ENCODE peak calls at places on chromosomes 3 and 15, in ten cellular contexts. I is cardiac fibroblast, K is osteoblast, C is PC-3, B is suprapubic skin, O is fibroblast of villous mesenchyme, E is lower lobe of right lung, G is HFF-Myc, N is psoas muscle, D is spleen. Z is an unnamed sample.

GRCh38 chr15:67120839-67121540 is 55.6 kb downstream of the SMAD3 start:
- DNase-seq in I (peak), K (peak), C (peak), B (peak), O (peak), E (peak), G (no peak), N (peak), D (peak), Z (peak)

GRCh38 chr3:8755564-8756237 is 13.7 kb downstream of the OXTR start:
- DNase-seq in I (peak), K (peak), C (peak), B (peak), O (peak), E (no peak), G (no peak), N (no peak), D (no peak), Z (no peak)

GRCh38 chr3:53254810-53255359 is 937 bp downstream of the TKT start:
- DNase-seq in I (peak), K (peak), C (peak), B (no peak), O (peak), E (peak), G (no peak), N (peak), D (peak), Z (peak)

GRCh38 chr15:39629376-39629775 is 48.5 kb downstream of the THBS1 start:
- DNase-seq in I (peak), K (no peak), C (peak), B (no peak), O (no peak), E (no peak), G (no peak), N (no peak), D (no peak), Z (no peak)

GRCh38 chr3:43649365-43649968 is 27.7 kb upstream of the ANO10 start:
- DNase-seq in I (no peak), K (no peak), C (no peak), B (no peak), O (no peak), E (no peak), G (no peak), N (no peak), D (no peak), Z (no peak)

GRCh38 chr3:184746131-184747120 is 34.6 kb upstream of the MAGEF1 start:
- DNase-seq in I (no peak), K (no peak), C (no peak), B (no peak), O (no peak), E (no peak), G (no peak), N (no peak), D (peak), Z (no peak)

GRCh38 chr3:33858131-33858530 is 59.7 kb downstream of the PDCD6IP start:
- DNase-seq in I (no peak), K (no peak), C (peak), B (no peak), O (peak), E (no peak), G (no peak), N (no peak), D (no peak), Z (no peak)

GRCh38 chr15:77749236-77749997 is 116.7 kb upstream of the LINGO1 start:
- DNase-seq in I (no peak), K (peak), C (no peak), B (no peak), O (no peak), E (no peak), G (no peak), N (no peak), D (no peak), Z (no peak)

GRCh38 chr15:40768492-40769309 is 1.1 kb upstream of the C15orf62 start:
- DNase-seq in I (no peak), K (no peak), C (no peak), B (no peak), O (no peak), E (peak), G (no peak), N (no peak), D (peak), Z (no peak)

GRCh38 chr15:85625856-85626255 is 168.9 kb downstream of the KLHL25 start:
- DNase-seq in I (peak), K (no peak), C (no peak), B (no peak), O (peak), E (no peak), G (no peak), N (no peak), D (no peak), Z (no peak)

GRCh38 chr15:84863480-84864428 is 20.7 kb upstream of the SLC28A1 start:
- DNase-seq in I (peak), K (peak), C (no peak), B (no peak), O (peak), E (no peak), G (no peak), N (no peak), D (no peak), Z (no peak)

GRCh38 chr3:32004111-32004790 is 22.7 kb downstream of the ZNF860 start:
- DNase-seq in I (no peak), K (no peak), C (peak), B (no peak), O (no peak), E (no peak), G (no peak), N (no peak), D (no peak), Z (no peak)

GRCh38 chr15:77821188-77821958 is 188.7 kb upstream of the LINGO1 start:
- DNase-seq in I (peak), K (peak), C (peak), B (no peak), O (peak), E (no peak), G (peak), N (no peak), D (no peak), Z (peak)

GRCh38 chr3:172666873-172667694 is 43.8 kb downstream of the NCEH1 start:
- DNase-seq in I (peak), K (no peak), C (peak), B (peak), O (peak), E (no peak), G (peak), N (peak), D (no peak), Z (peak)

GRCh38 chr3:172666181-172666872 is 44.5 kb downstream of the NCEH1 start:
- DNase-seq in I (peak), K (no peak), C (no peak), B (no peak), O (no peak), E (no peak), G (no peak), N (no peak), D (no peak), Z (no peak)
- H3K4me3 ChIP-seq in I (no peak), K (no peak), C (no peak), B (no peak), O (no peak), E (peak), G (no peak), N (no peak), D (no peak), Z (no peak)

GRCh38 chr3:117964814-117965213 is 1069.8 kb downstream of the IGSF11 start:
- DNase-seq in I (no peak), K (no peak), C (no peak), B (no peak), O (no peak), E (no peak), G (no peak), N (no peak), D (no peak), Z (no peak)
- TF ChIP-seq CTCF in I (no peak), K (no peak), C (no peak), B (no peak), O (no peak), E (no peak), G (no peak), N (no peak), D (no peak), Z (no peak)

GRCh38 chr3:172512363-172512762 is 10.9 kb downstream of the TNFSF10 start:
- DNase-seq in I (peak), K (no peak), C (no peak), B (no peak), O (peak), E (peak), G (no peak), N (peak), D (peak), Z (peak)
- H3K4me3 ChIP-seq in I (no peak), K (no peak), C (no peak), B (no peak), O (no peak), E (no peak), G (no peak), N (no peak), D (no peak), Z (no peak)

DNA sequence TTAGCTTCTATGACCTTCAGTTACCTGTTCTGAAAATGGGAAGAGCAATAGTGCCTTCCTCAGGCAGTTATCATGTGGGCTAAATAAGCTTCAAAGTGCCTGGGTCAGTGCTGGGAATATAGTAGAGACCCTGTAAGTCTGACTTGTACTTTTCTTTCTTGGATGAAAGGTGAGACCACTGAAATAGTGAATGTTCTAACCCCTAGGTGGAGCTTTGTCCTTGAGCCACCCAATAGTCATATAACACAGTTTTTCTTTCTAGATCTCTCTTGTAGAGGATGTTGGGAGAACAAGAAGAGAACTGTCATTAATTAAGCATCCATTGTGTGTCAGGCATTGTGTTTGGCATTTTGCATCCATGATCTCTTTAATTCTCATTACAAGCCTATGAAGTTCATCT is 13.0 kb upstream of the BFSP2 start:
- DNase-seq in I (no peak), K (no peak), C (no peak), B (no peak), O (no peak), E (no peak), G (no peak), N (no peak), D (no peak), Z (no peak)
- TF ChIP-seq CTCF in I (no peak), K (peak), C (no peak), B (no peak), O (no peak), E (no peak), G (no peak), N (no peak), D (no peak), Z (no peak)

DNA sequence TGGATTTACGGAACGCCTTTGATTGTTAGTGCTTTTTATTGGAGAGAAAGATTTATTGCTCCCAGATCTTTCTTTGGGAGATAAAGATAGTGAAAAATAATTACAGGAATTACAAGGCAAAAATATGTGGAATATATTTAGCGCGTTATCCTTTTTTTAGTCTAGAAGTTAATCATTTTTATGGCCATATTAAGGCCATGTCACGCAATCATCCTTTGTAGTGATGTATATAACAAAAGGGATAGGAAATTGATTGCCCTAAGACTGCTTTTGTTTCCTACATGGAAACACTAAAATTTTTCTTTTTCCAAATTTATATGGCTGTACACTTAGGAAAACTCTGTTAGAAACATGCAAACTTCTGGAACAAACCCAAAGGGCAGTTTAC is 1.5 kb downstream of the TRPC1 start:
- DNase-seq in I (no peak), K (no peak), C (no peak), B (no peak), O (peak), E (no peak), G (no peak), N (no peak), D (no peak), Z (no peak)
- H3K4me3 ChIP-seq in I (peak), K (peak), C (peak), B (peak), O (peak), E (peak), G (peak), N (peak), D (no peak), Z (peak)

DNA sequence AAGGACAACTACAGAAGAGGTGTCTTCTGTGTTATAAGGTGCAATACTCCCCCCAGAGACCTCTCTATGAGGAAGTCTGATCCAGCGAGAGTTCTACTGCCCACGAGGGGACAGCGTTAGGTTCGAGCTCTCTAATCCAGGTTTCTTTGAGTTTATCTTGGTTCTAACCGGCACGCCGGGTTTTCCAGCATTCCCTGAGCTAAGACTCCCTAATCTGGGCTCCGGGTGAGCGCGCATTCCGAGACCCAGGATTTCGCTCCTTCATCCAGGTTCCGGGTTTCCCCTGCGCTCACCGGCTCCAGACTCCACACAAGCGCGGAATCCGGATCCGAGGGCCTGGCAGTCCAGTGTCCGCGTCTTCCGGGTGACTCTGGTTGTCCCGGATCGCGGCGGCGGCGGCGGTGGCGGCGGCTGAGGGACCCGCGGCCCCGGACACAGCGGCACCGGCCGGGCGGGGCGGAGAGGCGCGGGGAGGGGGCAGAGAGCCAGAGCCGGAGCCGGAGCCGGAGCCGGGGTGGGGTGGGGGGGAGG is at the start of gene ZNF609:
- DNase-seq in I (peak), K (peak), C (peak), B (peak), O (peak), E (peak), G (peak), N (peak), D (peak), Z (peak)
- TF ChIP-seq CTCF in I (no peak), K (peak), C (no peak), B (no peak), O (no peak), E (no peak), G (no peak), N (no peak), D (no peak), Z (no peak)